ENCODE peak calls at places on chromosomes 12 and 14, in nine cellular contexts. P, B, C, K, W, U, L, Z and R are unnamed samples.
A peak's percentile ranks its signal among the peaks of the same experiment; 100 is the strongest.

GRCh38 chr14:45906257-45906656 is 653.3 kb upstream of the MIS18BP1 start:
- DNase-seq in K (peak; percentile 65), Z (no peak), C (peak; percentile 3), P (no peak), W (no peak), B (no peak), U (no peak), L (no peak), R (no peak)

GRCh38 chr14:39006721-39007410 is 96.2 kb downstream of the SEC23A start:
- DNase-seq in L (no peak), U (no peak), B (no peak), P (no peak), C (peak; percentile 31), Z (no peak), W (no peak), K (no peak), R (no peak)

GRCh38 chr12:54018608-54018984 is 9.6 kb upstream of the HOXC6 start:
- DNase-seq in W (no peak), C (peak; percentile 76), Z (peak; percentile 81), P (no peak), L (no peak), K (no peak), U (no peak), B (no peak), R (no peak)

GRCh38 chr14:48973136-48973535 is 613.0 kb downstream of the RPS29 start:
- DNase-seq in L (no peak), W (no peak), C (peak; percentile 16), K (no peak), B (no peak), U (no peak), P (no peak), Z (no peak), R (no peak)

GRCh38 chr12:51085757-51086156 is 2.4 kb upstream of the CSRNP2 start:
- DNase-seq in W (no peak), C (no peak), K (no peak), Z (no peak), P (no peak), B (no peak), U (no peak), L (no peak), R (no peak)

GRCh38 chr12:69875416-69875815 is 50.4 kb downstream of the MYRFL start:
- DNase-seq in C (no peak), U (no peak), P (no peak), B (no peak), K (no peak), W (no peak), Z (no peak), L (no peak), R (no peak)

GRCh38 chr14:57848353-57848752 is 17.5 kb downstream of the SLC35F4 start:
- DNase-seq in C (peak; percentile 83), Z (no peak), W (no peak), U (no peak), B (no peak), L (no peak), K (peak; percentile 31), P (no peak), R (no peak)

GRCh38 chr12:108306014-108306501 is 33.1 kb downstream of the CMKLR1 start:
- DNase-seq in Z (no peak), U (no peak), P (no peak), C (peak; percentile 90), W (no peak), L (no peak), B (no peak), K (peak; percentile 53), R (no peak)

GRCh38 chr14:22977684-22978486 is 4.5 kb downstream of the AJUBA start:
- DNase-seq in U (no peak), K (peak; percentile 92), W (no peak), P (peak; percentile 61), C (peak; percentile 71), B (no peak), Z (peak; percentile 95), L (peak; percentile 82), R (peak; percentile 90)

DNA sequence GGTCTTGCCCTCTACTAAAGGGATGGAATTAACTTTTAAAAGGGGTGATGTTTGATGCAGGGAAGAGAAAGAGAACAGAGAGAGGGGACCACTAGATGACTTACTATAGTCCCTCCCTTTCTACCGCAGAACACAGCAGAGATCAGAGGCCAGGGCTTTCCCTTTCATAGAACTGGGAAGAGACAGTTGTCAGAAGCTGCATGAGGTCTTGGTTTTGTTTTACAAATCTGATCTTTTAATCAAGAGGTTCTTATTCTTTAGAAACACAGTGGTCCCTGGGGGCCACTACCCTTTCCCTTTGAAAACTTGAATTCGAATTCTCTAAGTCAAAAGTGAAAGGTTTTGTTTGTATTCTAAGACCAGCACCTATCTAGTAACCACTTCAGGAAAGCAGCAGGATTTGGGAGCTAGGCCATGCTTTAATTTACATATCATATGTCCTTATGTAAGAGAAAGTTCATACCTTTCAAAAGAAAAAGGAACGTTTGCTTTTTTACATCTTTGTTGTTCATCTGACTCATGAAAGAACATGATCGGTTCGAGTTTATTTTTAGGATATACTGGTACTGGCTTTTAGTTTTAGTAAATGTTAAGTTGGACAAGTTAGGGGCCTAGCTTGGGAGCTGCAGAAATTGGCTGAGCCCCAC is 6.3 kb downstream of the FBXL14 start:
- DNase-seq in C (no peak), Z (no peak), U (peak; percentile 43), B (no peak), L (no peak), W (no peak), P (no peak), K (peak; percentile 30), R (no peak)
- H3K27ac ChIP-seq in C (peak overlapping the region; percentile 13), Z (no peak overlapping the region), U (no peak overlapping the region), B (peak overlapping the region; percentile 74), L (peak overlapping the region; percentile 10), W (peak overlapping the region; percentile 35), P (no peak overlapping the region), K (peak overlapping the region; percentile 45), R (no peak overlapping the region)

GRCh38 chr14:30621954-30622830 is at the start of gene SCFD1:
- DNase-seq in L (peak; percentile 95), B (peak; percentile 91), W (peak; percentile 97), P (peak; percentile 93), C (peak; percentile 97), U (peak; percentile 92), Z (peak; percentile 98), K (peak; percentile 93), R (peak; percentile 96)
- H3K4me3 ChIP-seq in L (peak within 1 kb of the TSS; percentile 84), B (peak within 1 kb of the TSS; percentile 71), W (peak within 1 kb of the TSS; percentile 82), P (peak within 1 kb of the TSS; percentile 85), C (peak within 1 kb of the TSS; percentile 99), U (peak within 1 kb of the TSS; percentile 95), Z (peak within 1 kb of the TSS; percentile 92), K (peak within 1 kb of the TSS; percentile 81), R (peak within 1 kb of the TSS; percentile 95)

DNA sequence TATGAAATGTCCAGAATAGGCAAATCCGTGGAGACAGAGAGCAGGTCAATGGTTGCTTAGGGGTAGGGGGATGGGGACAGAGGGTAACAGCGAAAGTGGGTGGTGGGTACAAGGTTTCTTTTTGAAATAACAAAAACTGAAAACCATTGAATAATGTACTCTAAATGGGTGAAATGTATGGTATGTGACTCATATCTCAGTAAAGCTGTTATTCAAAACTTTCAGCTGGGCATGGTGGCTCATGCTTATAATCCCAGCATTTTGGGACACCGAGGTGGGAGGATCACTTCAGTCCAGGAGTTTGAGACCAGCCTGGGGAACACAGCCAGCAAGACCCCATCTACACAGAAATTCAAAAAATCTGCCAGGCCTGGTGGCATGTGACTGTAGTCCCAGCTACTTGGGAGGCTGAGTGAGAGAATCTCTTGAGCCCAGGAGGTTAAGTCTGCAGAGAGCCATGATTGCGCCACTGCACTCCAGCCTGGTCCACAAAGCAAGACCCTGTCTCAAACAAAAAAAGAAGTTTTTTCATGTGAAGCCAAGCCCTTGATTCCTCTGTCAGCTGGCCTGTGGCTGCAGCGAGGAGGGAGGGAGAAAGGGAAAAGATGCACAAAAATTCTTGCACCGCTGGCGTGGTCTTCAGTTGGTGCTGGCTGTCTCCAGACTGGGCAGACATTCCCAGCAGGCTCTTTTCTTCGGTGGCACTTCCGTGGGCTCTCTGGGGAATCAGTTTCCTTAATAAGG is 248.2 kb downstream of the SLC41A2 start:
- DNase-seq in W (no peak), B (no peak), C (peak; percentile 54), Z (no peak), L (no peak), U (no peak), K (no peak), P (no peak), R (peak; percentile 19)
- H3K27ac ChIP-seq in W (peak overlapping the region; percentile 44), B (peak overlapping the region; percentile 65), C (no peak overlapping the region), Z (no peak overlapping the region), L (no peak overlapping the region), U (no peak overlapping the region), K (no peak overlapping the region), P (no peak overlapping the region), R (no peak overlapping the region)

GRCh38 chr12:112408621-112409020 is 784 bp downstream of the RPL6 start:
- DNase-seq in B (no peak), Z (no peak), P (no peak), U (no peak), K (no peak), C (peak; percentile 45), L (no peak), W (no peak), R (no peak)

GRCh38 chr12:112409064-112409905 is at the start of gene RPL6:
- DNase-seq in L (peak; percentile 87), P (peak; percentile 85), K (peak; percentile 95), Z (peak; percentile 94), U (peak; percentile 86), W (peak; percentile 94), B (peak; percentile 41), C (peak; percentile 98), R (peak; percentile 85)

GRCh38 chr12:112406519-112407488 is 2.6 kb downstream of the RPL6 start:
- DNase-seq in Z (peak; percentile 43), L (no peak), K (no peak), C (no peak), W (no peak), U (no peak), B (no peak), P (no peak), R (no peak)

GRCh38 chr12:112413846-112414625 is 4.6 kb upstream of the RPL6 start:
- DNase-seq in L (no peak), C (no peak), Z (no peak), W (no peak), B (no peak), P (no peak), U (no peak), K (no peak), R (no peak)

GRCh38 chr12:112409906-112410244 is 470 bp upstream of the RPL6 start:
- DNase-seq in C (no peak), P (no peak), Z (no peak), K (no peak), B (no peak), L (no peak), W (no peak), U (no peak), R (no peak)
- H3K4me3 ChIP-seq in C (peak overlapping the region; percentile 100), P (peak overlapping the region; percentile 92), Z (no peak overlapping the region), K (peak overlapping the region; percentile 83), B (peak overlapping the region; percentile 78), L (peak overlapping the region; percentile 88), W (peak overlapping the region; percentile 79), U (no peak overlapping the region), R (no peak overlapping the region)

DNA sequence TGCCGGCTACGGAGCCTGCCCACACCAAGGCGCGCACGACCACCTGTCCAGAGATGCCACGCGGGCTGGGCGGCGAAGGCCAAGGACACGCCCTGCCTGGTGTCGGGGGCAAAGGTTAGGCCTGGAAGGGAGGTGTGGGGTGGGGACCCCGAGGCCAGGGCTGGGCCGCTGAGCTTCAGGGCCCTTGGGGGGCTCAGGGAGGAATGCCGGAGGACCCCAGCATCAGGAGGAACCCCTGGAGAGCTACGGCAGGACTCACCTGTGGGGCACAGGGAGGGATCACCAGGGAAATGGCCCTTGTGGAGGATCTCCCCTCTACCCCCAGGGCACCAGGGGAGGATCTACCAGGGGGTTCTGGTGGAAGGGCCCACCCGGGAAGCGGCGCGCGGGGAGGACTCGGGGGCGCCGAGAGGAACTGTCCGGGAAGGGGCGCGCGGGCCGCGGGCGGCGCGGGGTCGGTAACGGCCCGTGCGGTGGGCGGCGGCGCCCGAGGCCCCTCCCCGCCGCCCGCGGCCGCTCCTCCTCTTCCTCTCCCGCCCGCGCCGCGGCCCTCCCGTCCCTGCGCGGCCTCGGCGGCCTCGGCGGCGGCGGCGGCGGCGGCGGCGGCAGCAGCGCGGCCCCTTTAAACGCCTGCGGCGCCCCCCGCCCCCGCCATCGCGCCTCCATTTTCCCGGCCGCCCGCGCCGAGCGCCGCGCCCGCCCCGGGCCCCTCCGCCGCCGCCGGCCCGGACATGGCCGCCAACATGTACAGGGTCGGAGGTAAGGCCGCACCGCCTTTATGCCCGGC is at the start of gene MTA1:
- DNase-seq in U (peak; percentile 46), C (peak; percentile 74), W (no peak), B (no peak), K (peak; percentile 37), P (no peak), L (peak; percentile 77), Z (no peak), R (no peak)
- H3K27ac ChIP-seq in U (peak within 1 kb of the TSS; percentile 51), C (no peak within 1 kb of the TSS), W (peak within 1 kb of the TSS; percentile 72), B (peak within 1 kb of the TSS; percentile 66), K (no peak within 1 kb of the TSS), P (peak within 1 kb of the TSS; percentile 83), L (peak within 1 kb of the TSS; percentile 91), Z (no peak within 1 kb of the TSS), R (peak within 1 kb of the TSS; percentile 15)